ENCODE peak calls at places on chromosomes 4 and X, in five cellular contexts. J is Panc1, G is PC-3, Y is lower leg skin, Z is testis. K is an unnamed sample.

GRCh38 chr4:172762902-172763301 is 405.7 kb upstream of the GALNT7 start:
- DNase-seq in Y (no peak), Z (no peak), G (no peak), J (no peak), K (no peak)

GRCh38 chr4:82217986-82218715 is 155.6 kb downstream of the HNRNPD start:
- DNase-seq in Z (no peak), G (peak), J (no peak), Y (no peak), K (no peak)

GRCh38 chr4:83171640-83172039 is 57.1 kb upstream of the PLAC8 start:
- DNase-seq in Z (no peak), Y (no peak), J (no peak), G (no peak), K (no peak)

GRCh38 chr4:57490520-57490919 is 380.3 kb upstream of the IGFBP7 start:
- DNase-seq in Y (no peak), J (no peak), G (peak), Z (peak), K (no peak)

GRCh38 chr4:19880205-19880604 is 371.5 kb upstream of the SLIT2 start:
- DNase-seq in Z (no peak), Y (no peak), J (no peak), G (no peak), K (no peak)

GRCh38 chrX:15930585-15930984 is 76.0 kb upstream of the AP1S2 start:
- DNase-seq in Z (no peak), Y (no peak), J (no peak), G (peak), K (no peak)

GRCh38 chr4:169102011-169102410 is 92.0 kb upstream of the CBR4 start:
- DNase-seq in Z (no peak), J (no peak), G (no peak), Y (no peak), K (no peak)

GRCh38 chrX:22300130-22300529 is 27.4 kb downstream of the CBLL2 start:
- DNase-seq in J (no peak), Z (peak), Y (no peak), G (peak), K (no peak)

GRCh38 chrX:68292471-68292870 is 140.8 kb downstream of the OPHN1 start:
- DNase-seq in Y (no peak), G (peak), Z (no peak), J (no peak), K (no peak)

GRCh38 chr4:101337688-101338087 is 9.6 kb downstream of the PPP3CA start:
- DNase-seq in G (peak), Z (no peak), J (no peak), Y (no peak), K (no peak)

GRCh38 chr4:7506119-7506518 is 71.4 kb upstream of the PSAPL1 start:
- DNase-seq in Y (no peak), G (no peak), J (no peak), Z (no peak), K (no peak)

GRCh38 chrX:47285762-47286320 is 53.0 kb downstream of the USP11 start:
- DNase-seq in G (no peak), Y (no peak), J (no peak), Z (no peak), K (no peak)

GRCh38 chrX:47796433-47796906 is 40.2 kb upstream of the ZNF81 start:
- DNase-seq in G (peak), J (no peak), Y (no peak), Z (peak), K (no peak)

GRCh38 chr4:7341486-7342222 is 93.1 kb downstream of the PSAPL1 start:
- DNase-seq in G (no peak), Y (no peak), Z (no peak), J (no peak), K (no peak)

GRCh38 chr4:20044936-20045335 is 206.8 kb upstream of the SLIT2 start:
- DNase-seq in J (no peak), G (no peak), Y (no peak), Z (no peak), K (no peak)

GRCh38 chr4:38982356-38983095 is 49.7 kb downstream of the TMEM156 start:
- DNase-seq in Y (no peak), G (no peak), J (no peak), Z (no peak), K (no peak)

GRCh38 chrX:104166735-104167436 is 633 bp downstream of the FAM199X start:
- DNase-seq in Y (no peak), J (no peak), G (no peak), Z (peak), K (no peak)

GRCh38 chr4:122687450-122688121 is 44.9 kb upstream of the BBS12 start:
- DNase-seq in J (no peak), G (no peak), Y (no peak), Z (no peak), K (no peak)

GRCh38 chrX:9132036-9132435 is 98.1 kb upstream of the FAM9B start:
- DNase-seq in J (no peak), Z (no peak), G (no peak), Y (no peak), K (no peak)

GRCh38 chrX:129039176-129039575 is 484.1 kb downstream of the SMARCA1 start:
- DNase-seq in Z (no peak), J (no peak), Y (no peak), G (no peak), K (no peak)

GRCh38 chr4:25484243-25484721 is 107.2 kb downstream of the ANAPC4 start:
- DNase-seq in Z (no peak), J (no peak), G (no peak), Y (no peak), K (no peak)

GRCh38 chr4:105674011-105674410 is 34.5 kb downstream of the INTS12 start:
- DNase-seq in G (peak), Z (no peak), Y (no peak), J (no peak), K (no peak)

GRCh38 chr4:54165011-54165410 is 64.1 kb upstream of the PDGFRA start:
- DNase-seq in Z (no peak), G (no peak), Y (no peak), J (no peak), K (no peak)

GRCh38 chrX:15382809-15383208 is 1.4 kb downstream of the VEGFD start:
- DNase-seq in J (no peak), G (peak), Y (no peak), Z (no peak), K (no peak)

GRCh38 chrX:17046478-17047097 is 100.1 kb downstream of the REPS2 start:
- DNase-seq in G (peak), Y (no peak), J (peak), Z (peak), K (no peak)
- H3K4me3 ChIP-seq in G (no peak), Y (no peak), J (no peak), Z (no peak), K (no peak)

DNA sequence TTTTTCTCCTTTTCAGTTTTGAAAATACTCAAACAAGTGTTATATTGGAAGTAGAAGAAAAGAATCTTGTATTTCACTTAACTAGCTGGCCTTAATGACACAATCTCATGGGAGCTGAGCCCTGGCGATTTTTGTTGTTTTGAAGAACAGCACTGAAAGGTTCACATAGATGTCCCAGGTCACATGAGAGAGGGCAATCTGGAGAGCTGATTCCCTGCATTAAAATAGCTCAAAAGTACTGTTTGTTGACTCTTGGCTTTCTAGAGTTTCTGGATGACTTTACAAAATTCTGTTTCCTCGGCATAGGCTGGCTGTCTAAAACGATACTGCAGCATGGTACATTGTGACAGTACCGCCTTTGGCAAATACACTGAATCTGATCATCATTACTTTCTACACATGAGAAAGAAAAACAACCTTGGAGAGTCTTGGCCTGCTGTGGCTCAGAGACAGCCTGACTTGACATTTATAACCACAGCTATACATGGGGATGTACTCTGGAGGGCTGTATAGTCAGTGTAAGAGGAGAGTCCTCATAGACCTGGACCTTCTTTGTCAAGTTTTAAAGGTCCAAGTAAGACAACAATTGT is 119.8 kb upstream of the PDLIM3 start:
- DNase-seq in Z (no peak), G (no peak), Y (no peak), J (no peak), K (no peak)
- H3K4me3 ChIP-seq in Z (no peak), G (no peak), Y (no peak), J (no peak), K (no peak)

DNA sequence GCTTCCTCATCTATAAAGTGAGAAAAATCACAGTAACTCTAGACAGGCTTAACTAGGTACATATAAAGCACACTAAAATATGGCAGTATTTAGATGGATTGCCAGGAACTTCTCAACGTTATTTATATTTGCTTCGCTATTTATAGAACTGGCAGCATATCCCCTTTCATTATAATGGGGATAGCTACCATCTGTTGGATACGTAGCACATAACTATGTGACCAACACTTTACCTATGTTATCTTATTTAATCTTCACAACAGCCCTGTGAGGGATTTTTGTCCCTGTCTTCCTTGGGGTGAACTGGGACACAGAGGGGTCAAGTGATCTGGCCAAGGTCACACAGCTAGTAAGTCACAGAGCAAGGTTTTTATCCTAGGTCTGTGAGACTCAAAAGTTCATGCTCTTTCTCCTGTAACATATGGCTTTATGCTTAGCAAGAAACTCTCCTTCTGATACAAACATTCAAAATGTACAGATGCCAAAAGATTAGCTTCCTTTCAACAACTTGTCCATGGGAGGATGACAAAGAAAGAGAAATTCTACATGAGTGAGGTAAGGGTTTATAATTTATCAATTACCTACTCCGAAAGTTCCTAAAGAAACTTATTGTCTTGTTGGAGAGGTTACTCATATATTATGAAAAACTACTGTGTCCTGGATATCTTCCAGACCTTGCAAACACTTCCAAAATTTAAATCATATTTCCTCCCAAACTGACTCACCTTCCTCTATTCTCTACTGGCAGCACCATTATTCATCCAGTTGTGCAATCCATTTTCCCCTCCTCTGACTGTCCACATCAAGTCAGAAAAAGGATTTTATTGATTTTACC is 64.9 kb downstream of the ENPEP start:
- DNase-seq in Y (no peak), G (peak), Z (no peak), J (no peak), K (no peak)
- H3K4me3 ChIP-seq in Y (no peak), G (peak), Z (no peak), J (no peak), K (no peak)

GRCh38 chrX:112734250-112734649 is 54.5 kb upstream of the LHFPL1 start:
- DNase-seq in Z (peak), Y (no peak), G (no peak), J (no peak), K (no peak)
- H3K4me3 ChIP-seq in Z (no peak), Y (no peak), G (no peak), J (no peak), K (no peak)

GRCh38 chr4:98000940-98001339 is 142.3 kb downstream of the STPG2 start:
- DNase-seq in Y (no peak), G (peak), J (no peak), Z (no peak), K (no peak)

GRCh38 chr4:97994765-97995465 is 148.4 kb downstream of the STPG2 start:
- DNase-seq in J (no peak), Z (no peak), G (peak), Y (no peak), K (no peak)

DNA sequence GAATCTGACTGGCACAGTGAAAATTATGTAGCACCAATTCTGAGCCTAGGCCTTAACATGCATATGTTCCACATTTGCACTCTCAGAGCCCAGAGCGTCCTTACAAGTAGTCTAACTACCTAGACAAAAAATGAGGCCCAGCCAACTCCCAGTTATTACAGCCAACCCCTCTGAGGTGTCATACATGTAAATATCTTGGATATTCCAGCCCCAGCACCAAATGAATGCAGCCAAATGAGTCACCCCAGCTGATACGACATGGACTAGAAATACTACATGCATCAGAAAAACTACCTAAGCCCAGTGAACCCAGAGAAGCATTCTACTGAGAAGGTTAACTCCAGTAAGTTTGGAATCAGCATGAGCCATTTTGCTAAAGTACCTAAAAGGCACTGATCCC is 145.1 kb downstream of the STPG2 start:
- DNase-seq in Z (no peak), J (no peak), Y (no peak), G (peak), K (no peak)
- H3K4me3 ChIP-seq in Z (no peak), J (no peak), Y (no peak), G (no peak), K (no peak)

GRCh38 chrX:56563231-56564116 is at the start of gene UBQLN2:
- DNase-seq in Z (peak), G (peak), Y (peak), J (no peak), K (peak)
- H3K4me3 ChIP-seq in Z (peak), G (peak), Y (peak), J (peak), K (peak)

GRCh38 chrX:49269768-49270248 is at the start of gene PPP1R3F:
- DNase-seq in Y (no peak), Z (no peak), G (no peak), J (no peak), K (no peak)

GRCh38 chrX:49273181-49273727 is 3.7 kb downstream of the PPP1R3F start:
- DNase-seq in J (no peak), Y (no peak), Z (no peak), G (no peak), K (no peak)

GRCh38 chrX:49271341-49271740 is 1.7 kb downstream of the PPP1R3F start:
- DNase-seq in Z (no peak), Y (no peak), G (peak), J (no peak), K (no peak)

GRCh38 chrX:49270249-49270921 is 792 bp downstream of the PPP1R3F start:
- DNase-seq in Y (no peak), Z (no peak), G (no peak), J (no peak), K (no peak)

GRCh38 chrX:49272426-49272825 is 2.8 kb downstream of the PPP1R3F start:
- DNase-seq in Y (no peak), J (no peak), Z (no peak), G (no peak), K (no peak)
- H3K4me3 ChIP-seq in Y (no peak), J (no peak), Z (no peak), G (no peak), K (no peak)

GRCh38 chr4:15651682-15652081 is 3.5 kb downstream of the FBXL5 start:
- DNase-seq in J (no peak), Z (no peak), Y (no peak), G (no peak), K (no peak)
- H3K4me3 ChIP-seq in J (no peak), Z (no peak), Y (no peak), G (peak), K (no peak)

GRCh38 chrX:102950908-102951866 is 14.1 kb downstream of the RAB40AL start:
- DNase-seq in Y (no peak), Z (peak), J (peak), G (peak), K (peak)
- H3K4me3 ChIP-seq in Y (no peak), Z (no peak), J (peak), G (peak), K (no peak)

DNA sequence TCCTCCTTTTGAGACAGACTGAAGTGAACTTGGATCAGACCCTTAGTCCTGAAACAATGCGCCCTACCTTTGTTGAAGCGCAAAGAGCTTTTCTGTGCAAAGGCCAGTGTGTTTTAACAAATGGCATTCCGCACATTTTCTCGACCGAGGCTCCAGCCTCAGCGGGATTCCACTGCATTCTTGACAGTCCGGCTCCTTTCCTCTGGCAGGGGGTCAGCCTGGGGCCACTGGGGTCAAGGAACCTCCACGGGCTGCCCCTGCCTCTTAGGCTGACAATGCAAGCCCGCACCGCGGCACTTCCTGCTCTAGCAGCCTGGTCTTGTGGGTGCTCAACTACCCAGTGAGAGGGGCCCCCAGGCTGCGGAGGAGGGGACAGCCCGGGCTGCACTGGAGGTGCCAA is 47.2 kb upstream of the TFDP3 start:
- DNase-seq in Y (no peak), G (no peak), J (no peak), Z (no peak), K (no peak)
- H3K4me3 ChIP-seq in Y (no peak), G (no peak), J (no peak), Z (no peak), K (no peak)

K was measured in HFF-Myc.